ENCODE peak calls at places on chromosomes 12 and 14, in seven cellular contexts. One of them, this sample, is unnamed.

GRCh38 chr12:79566452-79566851 is 124.3 kb downstream of the PAWR start:
- DNase-seq in trophoblast cell: no peak
- DNase-seq in mesendoderm: no peak
- DNase-seq in H9: no peak
- DNase-seq in H1: no peak
- DNase-seq in mesenchymal stem cell: peak
- DNase-seq in neuronal stem cell: no peak
- DNase-seq in this sample: peak

GRCh38 chr12:90999946-91000345 is 4.8 kb downstream of the EPYC start:
- DNase-seq in mesenchymal stem cell: peak
- DNase-seq in mesendoderm: no peak
- DNase-seq in H1: no peak
- DNase-seq in trophoblast cell: no peak
- DNase-seq in neuronal stem cell: no peak
- DNase-seq in H9: no peak
- DNase-seq in this sample: peak

GRCh38 chr12:107395817-107396216 is 289.8 kb upstream of the PWP1 start:
- DNase-seq in mesendoderm: peak
- DNase-seq in H9: no peak
- DNase-seq in trophoblast cell: no peak
- DNase-seq in H1: no peak
- DNase-seq in neuronal stem cell: no peak
- DNase-seq in mesenchymal stem cell: no peak
- DNase-seq in this sample: no peak

GRCh38 chr14:77000340-77001235 is 27.9 kb downstream of the IRF2BPL start:
- DNase-seq in trophoblast cell: no peak
- DNase-seq in neuronal stem cell: no peak
- DNase-seq in H9: no peak
- DNase-seq in mesenchymal stem cell: peak
- DNase-seq in H1: no peak
- DNase-seq in mesendoderm: no peak
- DNase-seq in this sample: peak

GRCh38 chr14:62722406-62722805 is 322.9 kb downstream of the KCNH5 start:
- DNase-seq in mesendoderm: no peak
- DNase-seq in H1: no peak
- DNase-seq in H9: no peak
- DNase-seq in trophoblast cell: no peak
- DNase-seq in neuronal stem cell: no peak
- DNase-seq in mesenchymal stem cell: no peak
- DNase-seq in this sample: peak

GRCh38 chr12:122423258-122424165 is 1.0 kb upstream of the CLIP1 start:
- DNase-seq in mesenchymal stem cell: peak
- DNase-seq in neuronal stem cell: peak
- DNase-seq in trophoblast cell: peak
- DNase-seq in H1: no peak
- DNase-seq in mesendoderm: peak
- DNase-seq in H9: peak
- DNase-seq in this sample: peak

GRCh38 chr12:119447618-119448017 is 113.1 kb downstream of the CCDC60 start:
- DNase-seq in trophoblast cell: no peak
- DNase-seq in neuronal stem cell: no peak
- DNase-seq in mesendoderm: no peak
- DNase-seq in H9: no peak
- DNase-seq in mesenchymal stem cell: no peak
- DNase-seq in H1: no peak
- DNase-seq in this sample: no peak

GRCh38 chr12:57280234-57281062 is 29.5 kb upstream of the STAC3 start:
- DNase-seq in neuronal stem cell: no peak
- DNase-seq in H1: no peak
- DNase-seq in H9: peak
- DNase-seq in trophoblast cell: peak
- DNase-seq in mesenchymal stem cell: peak
- DNase-seq in mesendoderm: peak
- DNase-seq in this sample: peak

GRCh38 chr12:34398706-34399630 is 376.7 kb downstream of the ALG10 start:
- DNase-seq in neuronal stem cell: no peak
- DNase-seq in mesendoderm: no peak
- DNase-seq in H1: no peak
- DNase-seq in trophoblast cell: no peak
- DNase-seq in H9: peak
- DNase-seq in mesenchymal stem cell: no peak
- DNase-seq in this sample: no peak

GRCh38 chr12:56230449-56231183 is 765 bp downstream of the SLC39A5 start:
- DNase-seq in trophoblast cell: no peak
- DNase-seq in neuronal stem cell: no peak
- DNase-seq in H9: peak
- DNase-seq in mesendoderm: no peak
- DNase-seq in mesenchymal stem cell: no peak
- DNase-seq in H1: no peak
- DNase-seq in this sample: no peak

GRCh38 chr12:52258335-52258901 is 16.0 kb upstream of the KRT86 start:
- DNase-seq in H1: no peak
- DNase-seq in mesenchymal stem cell: no peak
- DNase-seq in H9: peak
- DNase-seq in mesendoderm: peak
- DNase-seq in neuronal stem cell: peak
- DNase-seq in trophoblast cell: no peak
- DNase-seq in this sample: no peak

GRCh38 chr14:95319312-95320075 is at the start of gene CLMN:
- DNase-seq in trophoblast cell: no peak
- DNase-seq in mesendoderm: peak
- DNase-seq in H9: peak
- DNase-seq in H1: no peak
- DNase-seq in neuronal stem cell: peak
- DNase-seq in mesenchymal stem cell: peak
- DNase-seq in this sample: peak

GRCh38 chr14:54475187-54475881 is 13.4 kb downstream of the GMFB start:
- DNase-seq in H9: no peak
- DNase-seq in H1: no peak
- DNase-seq in neuronal stem cell: no peak
- DNase-seq in trophoblast cell: no peak
- DNase-seq in mesenchymal stem cell: peak
- DNase-seq in mesendoderm: no peak
- DNase-seq in this sample: peak

GRCh38 chr12:87085286-87085685 is 829.1 kb upstream of the MGAT4C start:
- DNase-seq in H1: no peak
- DNase-seq in neuronal stem cell: no peak
- DNase-seq in trophoblast cell: no peak
- DNase-seq in mesendoderm: no peak
- DNase-seq in H9: no peak
- DNase-seq in mesenchymal stem cell: no peak
- DNase-seq in this sample: no peak

GRCh38 chr12:132747395-132747794 is 14.2 kb downstream of the ANKLE2 start:
- DNase-seq in mesenchymal stem cell: no peak
- DNase-seq in H1: no peak
- DNase-seq in H9: no peak
- DNase-seq in mesendoderm: no peak
- DNase-seq in trophoblast cell: no peak
- DNase-seq in neuronal stem cell: no peak
- DNase-seq in this sample: no peak

GRCh38 chr12:102652645-102653313 is 172.4 kb upstream of the IGF1 start:
- DNase-seq in H9: no peak
- DNase-seq in mesendoderm: no peak
- DNase-seq in H1: no peak
- DNase-seq in mesenchymal stem cell: no peak
- DNase-seq in trophoblast cell: no peak
- DNase-seq in neuronal stem cell: no peak
- DNase-seq in this sample: no peak

GRCh38 chr12:119911147-119911546 is 34.0 kb upstream of the CIT start:
- DNase-seq in H1: no peak
- DNase-seq in mesendoderm: no peak
- DNase-seq in neuronal stem cell: no peak
- DNase-seq in mesenchymal stem cell: no peak
- DNase-seq in H9: no peak
- DNase-seq in trophoblast cell: no peak
- DNase-seq in this sample: peak

GRCh38 chr12:132806857-132807256 is 21.8 kb downstream of the GOLGA3 start:
- DNase-seq in trophoblast cell: no peak
- DNase-seq in neuronal stem cell: no peak
- DNase-seq in mesenchymal stem cell: no peak
- DNase-seq in mesendoderm: no peak
- DNase-seq in H9: no peak
- DNase-seq in H1: no peak
- DNase-seq in this sample: no peak

GRCh38 chr14:50010752-50011151 is 105.6 kb downstream of the VCPKMT start:
- DNase-seq in mesendoderm: no peak
- DNase-seq in H1: no peak
- DNase-seq in mesenchymal stem cell: no peak
- DNase-seq in trophoblast cell: no peak
- DNase-seq in neuronal stem cell: no peak
- DNase-seq in H9: no peak
- DNase-seq in this sample: peak

GRCh38 chr14:93002049-93002448 is 79.1 kb downstream of the CHGA start:
- DNase-seq in mesendoderm: no peak
- DNase-seq in mesenchymal stem cell: no peak
- DNase-seq in H1: no peak
- DNase-seq in H9: no peak
- DNase-seq in neuronal stem cell: no peak
- DNase-seq in trophoblast cell: no peak
- DNase-seq in this sample: no peak

GRCh38 chr12:1777798-1778197 is 42.6 kb upstream of the LRTM2 start:
- DNase-seq in mesenchymal stem cell: peak
- DNase-seq in H1: no peak
- DNase-seq in trophoblast cell: peak
- DNase-seq in neuronal stem cell: no peak
- DNase-seq in mesendoderm: no peak
- DNase-seq in H9: no peak
- DNase-seq in this sample: peak
- H3K27ac ChIP-seq in mesenchymal stem cell: peak
- H3K27ac ChIP-seq in H1: no peak
- H3K27ac ChIP-seq in trophoblast cell: no peak
- H3K27ac ChIP-seq in neuronal stem cell: no peak
- H3K27ac ChIP-seq in mesendoderm: no peak
- H3K27ac ChIP-seq in H9: no peak
- H3K27ac ChIP-seq in this sample: peak

GRCh38 chr14:20661197-20661596 is 19.7 kb upstream of the OR6S1 start:
- DNase-seq in mesenchymal stem cell: no peak
- DNase-seq in mesendoderm: no peak
- DNase-seq in H1: no peak
- DNase-seq in H9: no peak
- DNase-seq in trophoblast cell: no peak
- DNase-seq in neuronal stem cell: no peak
- DNase-seq in this sample: no peak
- H3K23ac ChIP-seq in mesenchymal stem cell: no peak
- H3K23ac ChIP-seq in mesendoderm: no peak
- H3K23ac ChIP-seq in H1: no peak
- H3K23ac ChIP-seq in H9: no peak
- H3K23ac ChIP-seq in trophoblast cell: no peak
- H3K23ac ChIP-seq in neuronal stem cell: no peak
- H3K23ac ChIP-seq in this sample: no peak

GRCh38 chr14:22981090-22982012 is 1.0 kb downstream of the AJUBA start:
- DNase-seq in H1: no peak
- DNase-seq in trophoblast cell: peak
- DNase-seq in neuronal stem cell: no peak
- DNase-seq in mesendoderm: peak
- DNase-seq in H9: peak
- DNase-seq in mesenchymal stem cell: peak
- DNase-seq in this sample: no peak
- H3K27ac ChIP-seq in H1: peak
- H3K27ac ChIP-seq in trophoblast cell: peak
- H3K27ac ChIP-seq in neuronal stem cell: peak
- H3K27ac ChIP-seq in mesendoderm: peak
- H3K27ac ChIP-seq in H9: no peak
- H3K27ac ChIP-seq in mesenchymal stem cell: peak
- H3K27ac ChIP-seq in this sample: peak

DNA sequence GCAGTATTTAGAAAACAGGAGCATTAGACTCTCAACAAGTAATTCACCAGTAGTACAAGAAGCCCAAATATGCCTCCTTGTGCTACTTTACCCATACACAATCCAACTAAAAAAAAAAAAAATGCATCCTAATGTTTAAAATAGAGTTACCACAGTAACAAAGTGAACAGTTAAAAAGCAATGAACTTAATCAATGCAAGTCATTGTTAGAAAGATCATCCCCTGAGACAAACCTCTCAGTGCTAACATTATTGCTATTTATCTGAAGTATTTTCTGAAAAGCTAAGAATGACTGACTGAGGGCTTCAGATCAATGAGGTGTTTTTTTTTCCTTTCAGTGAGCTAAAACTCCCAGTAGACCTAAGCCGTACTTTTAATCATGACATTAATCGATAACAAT is 123.2 kb downstream of the PRKD1 start:
- DNase-seq in H9: no peak
- DNase-seq in trophoblast cell: no peak
- DNase-seq in neuronal stem cell: no peak
- DNase-seq in mesendoderm: no peak
- DNase-seq in mesenchymal stem cell: no peak
- DNase-seq in H1: no peak
- DNase-seq in this sample: no peak
- H3K23ac ChIP-seq in H9: no peak
- H3K23ac ChIP-seq in trophoblast cell: no peak
- H3K23ac ChIP-seq in neuronal stem cell: no peak
- H3K23ac ChIP-seq in mesendoderm: no peak
- H3K23ac ChIP-seq in mesenchymal stem cell: no peak
- H3K23ac ChIP-seq in H1: no peak
- H3K23ac ChIP-seq in this sample: no peak

DNA sequence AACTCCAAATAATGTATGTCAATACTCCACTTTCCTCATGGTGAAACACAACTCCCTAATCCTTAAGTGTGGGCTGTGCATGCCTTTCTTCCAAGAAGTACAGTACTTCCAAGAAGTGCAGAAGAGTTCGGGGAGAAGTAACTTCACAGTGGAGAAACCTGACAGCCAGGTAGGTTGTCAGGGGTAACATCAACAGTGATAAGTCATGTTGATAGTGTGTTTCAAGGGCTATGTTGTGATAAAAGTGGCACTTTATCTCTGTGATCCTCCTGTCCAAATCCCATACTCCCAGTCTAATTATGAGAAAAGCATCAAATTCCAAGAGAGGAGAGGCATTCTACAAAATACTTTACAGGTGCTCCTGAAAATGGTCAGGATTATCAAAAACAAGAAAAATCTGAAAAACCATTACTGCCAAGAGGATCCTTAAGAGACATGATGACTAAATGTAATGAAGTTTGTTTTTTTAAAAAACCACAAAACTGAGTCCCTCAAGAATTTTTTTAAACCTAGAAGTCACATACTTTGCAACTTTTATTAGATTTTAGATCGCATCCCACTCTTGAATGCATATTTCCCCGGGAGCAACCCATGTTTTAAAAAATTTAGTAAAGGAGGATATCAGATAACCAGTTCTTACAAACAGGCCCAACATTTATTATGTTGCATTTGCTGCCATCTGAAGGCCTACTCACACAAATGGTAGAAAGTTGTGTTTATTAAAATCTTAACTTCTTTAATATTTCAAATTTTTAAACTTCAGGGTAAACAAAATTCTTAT is 44.5 kb upstream of the CCT2 start:
- DNase-seq in mesenchymal stem cell: peak
- DNase-seq in H1: no peak
- DNase-seq in mesendoderm: no peak
- DNase-seq in H9: no peak
- DNase-seq in trophoblast cell: no peak
- DNase-seq in neuronal stem cell: no peak
- DNase-seq in this sample: peak
- H3K27ac ChIP-seq in mesenchymal stem cell: no peak
- H3K27ac ChIP-seq in H1: no peak
- H3K27ac ChIP-seq in mesendoderm: no peak
- H3K27ac ChIP-seq in H9: no peak
- H3K27ac ChIP-seq in trophoblast cell: no peak
- H3K27ac ChIP-seq in neuronal stem cell: no peak
- H3K27ac ChIP-seq in this sample: no peak

This sample was measured in IMR-90.